ENCODE peak calls at places on chromosomes 2 and 18, in four cellular contexts. Q is WTC11, D is RPMI7951, L is left lung. J is an unnamed sample.

GRCh38 chr2:74587664-74588277 is 33.3 kb downstream of the DOK1 start:
- DNase-seq in D (peak), Q (peak), L (no peak), J (peak)

GRCh38 chr18:56052202-56052601 is 464.2 kb upstream of the TCF4 start:
- DNase-seq in L (no peak), D (no peak), Q (no peak), J (no peak)

GRCh38 chr2:108444941-108445840 is 3.8 kb upstream of the GCC2 start:
- DNase-seq in Q (no peak), D (no peak), L (no peak), J (peak)

GRCh38 chr2:96949701-96950350 is 36.6 kb downstream of the FAM178B start:
- DNase-seq in L (peak), D (no peak), Q (no peak), J (no peak)

GRCh38 chr18:46623541-46623940 is 33.5 kb downstream of the LOXHD1 start:
- DNase-seq in Q (no peak), D (no peak), L (no peak), J (no peak)

GRCh38 chr2:234451852-234452625 is 44.8 kb downstream of the ARL4C start:
- DNase-seq in D (peak), L (no peak), Q (no peak), J (peak)

GRCh38 chr2:97660775-97661417 is 2.9 kb downstream of the ACTR1B start:
- DNase-seq in D (no peak), L (no peak), Q (no peak), J (peak)

GRCh38 chr2:192197387-192197786 is 2.7 kb upstream of the TMEFF2 start:
- DNase-seq in Q (no peak), L (no peak), D (peak), J (no peak)

GRCh38 chr2:107002735-107003134 is 116.8 kb upstream of the ST6GAL2 start:
- DNase-seq in D (peak), Q (no peak), L (no peak), J (peak)

GRCh38 chr2:240839152-240840143 is 19.4 kb upstream of the KIF1A start:
- DNase-seq in L (no peak), Q (no peak), D (peak), J (peak)

GRCh38 chr2:200742426-200742825 is 69.3 kb upstream of the BZW1 start:
- DNase-seq in D (no peak), Q (no peak), L (no peak), J (no peak)

GRCh38 chr2:148586528-148587128 is 57.9 kb upstream of the EPC2 start:
- DNase-seq in L (no peak), D (no peak), Q (no peak), J (no peak)

GRCh38 chr2:165196411-165196810 is 7.4 kb downstream of the SCN3A start:
- DNase-seq in L (no peak), D (no peak), Q (no peak), J (no peak)

GRCh38 chr2:201403904-201404303 is 46.8 kb upstream of the FLACC1 start:
- DNase-seq in D (peak), L (no peak), Q (no peak), J (peak)

GRCh38 chr18:58280159-58280540 is 236.1 kb downstream of the NEDD4L start:
- DNase-seq in D (no peak), Q (no peak), L (no peak), J (no peak)

GRCh38 chr2:47422560-47422959 is 19.6 kb downstream of the MSH2 start:
- DNase-seq in L (no peak), D (peak), Q (no peak), J (peak)

GRCh38 chr2:128373346-128374000 is 54.8 kb upstream of the HS6ST1 start:
- DNase-seq in L (no peak), D (no peak), Q (peak), J (no peak)

GRCh38 chr18:37432796-37433195 is 132.8 kb downstream of the CELF4 start:
- DNase-seq in D (no peak), L (no peak), Q (no peak), J (no peak)

GRCh38 chr18:77068321-77068841 is 64.2 kb downstream of the MBP start:
- DNase-seq in Q (no peak), L (no peak), D (no peak), J (peak)